ENCODE peak calls at places on chromosomes 7 and 10, in seven cellular contexts. H, K, C, T, A, J and I are unnamed samples.

GRCh38 chr7:42931447-42931833 is 534 bp downstream of the PSMA2 start:
- DNase-seq in J (no peak), K (no peak), A (no peak), C (no peak), H (no peak), T (no peak), I (no peak)

GRCh38 chr7:64875658-64876406 is 27.2 kb upstream of the ZNF273 start:
- DNase-seq in J (no peak), T (no peak), K (no peak), C (no peak), A (no peak), H (no peak), I (peak; percentile 23)

GRCh38 chr7:17625038-17625437 is 315.3 kb downstream of the SNX13 start:
- DNase-seq in C (no peak), K (no peak), A (no peak), J (no peak), T (no peak), H (no peak), I (no peak)

GRCh38 chr7:116786791-116787443 is 75.5 kb upstream of the CAPZA2 start:
- DNase-seq in K (no peak), H (no peak), A (no peak), J (no peak), C (no peak), T (peak; percentile 73), I (no peak)

GRCh38 chr10:118501637-118502440 is 93.6 kb downstream of the PRLHR start:
- DNase-seq in T (no peak), C (no peak), K (no peak), H (no peak), J (no peak), A (no peak), I (no peak)

GRCh38 chr7:97078023-97078988 is 39.2 kb upstream of the SDHAF3 start:
- DNase-seq in J (no peak), K (no peak), T (peak; percentile 7), H (no peak), A (no peak), C (no peak), I (no peak)

GRCh38 chr10:129550658-129551057 is 83.6 kb downstream of the MGMT start:
- DNase-seq in A (no peak), C (no peak), K (no peak), J (no peak), H (no peak), T (no peak), I (peak; percentile 24)

GRCh38 chr7:129213828-129214227 is 11.0 kb upstream of the AHCYL2 start:
- DNase-seq in T (no peak), H (no peak), K (no peak), C (peak; percentile 8), A (no peak), J (no peak), I (no peak)

GRCh38 chr10:90920986-90921643 is at the start of gene ANKRD1:
- DNase-seq in H (no peak), J (no peak), C (no peak), T (no peak), A (no peak), K (peak; percentile 75), I (no peak)

GRCh38 chr7:19145429-19146201 is 394 bp upstream of the FERD3L start:
- DNase-seq in K (no peak), C (peak; percentile 71), A (no peak), T (no peak), H (no peak), J (no peak), I (no peak)

GRCh38 chr10:23693398-23693797 is 254.5 kb downstream of the OTUD1 start:
- DNase-seq in C (no peak), T (peak; percentile 14), H (no peak), K (no peak), J (peak; percentile 48), A (no peak), I (no peak)

GRCh38 chr10:43032613-43033012 is 44.3 kb upstream of the RET start:
- DNase-seq in J (no peak), C (no peak), T (no peak), H (no peak), A (no peak), K (no peak), I (no peak)

GRCh38 chr7:2037805-2038635 is 194.7 kb downstream of the MAD1L1 start:
- DNase-seq in H (no peak), J (no peak), T (peak; percentile 48), C (no peak), K (no peak), A (no peak), I (no peak)

GRCh38 chr7:64515781-64516180 is 47.1 kb downstream of the ZNF680 start:
- DNase-seq in A (no peak), H (no peak), C (no peak), K (no peak), T (no peak), J (no peak), I (no peak)

GRCh38 chr7:41058986-41059741 is 643.7 kb downstream of the INHBA start:
- DNase-seq in J (no peak), K (no peak), C (no peak), T (no peak), A (no peak), H (no peak), I (no peak)

GRCh38 chr7:27066148-27066547 is 29.7 kb downstream of the HOXA1 start:
- DNase-seq in H (no peak), J (no peak), T (no peak), K (no peak), A (no peak), C (no peak), I (no peak)

GRCh38 chr10:95706573-95706972 is 12.8 kb upstream of the TCTN3 start:
- DNase-seq in K (no peak), T (no peak), J (no peak), C (no peak), H (no peak), A (no peak), I (no peak)

GRCh38 chr10:30357075-30357801 is 8.2 kb upstream of the MTPAP start:
- DNase-seq in H (peak; percentile 50), C (no peak), J (no peak), K (no peak), A (no peak), T (no peak), I (no peak)

GRCh38 chr10:3850999-3851937 is 66.3 kb upstream of the KLF6 start:
- DNase-seq in A (no peak), T (peak; percentile 55), J (no peak), C (no peak), H (no peak), K (no peak), I (no peak)

GRCh38 chr10:5648494-5649457 is 17.6 kb downstream of the ASB13 start:
- DNase-seq in C (no peak), K (no peak), T (no peak), H (no peak), A (no peak), J (no peak), I (no peak)

GRCh38 chr10:16439294-16439693 is 2.5 kb downstream of the PTER start:
- DNase-seq in C (no peak), A (no peak), K (no peak), T (no peak), J (no peak), H (no peak), I (no peak)

GRCh38 chr7:68730871-68731403 is 867.3 kb upstream of the AUTS2 start:
- DNase-seq in C (peak; percentile 89), H (no peak), K (no peak), T (no peak), A (no peak), J (no peak), I (no peak)

GRCh38 chr10:35574924-35575352 is 30.2 kb upstream of the GJD4 start:
- DNase-seq in H (no peak), C (no peak), K (peak; percentile 68), J (no peak), T (no peak), A (no peak), I (no peak)